ENCODE peak calls at places on chromosomes 16 and 17, in nine cellular contexts. One of them, this sample, is unnamed.

GRCh38 chr16:84699712-84700517 is at the start of gene USP10:
- DNase-seq in K562: peak
- DNase-seq in GM23338: peak
- DNase-seq in suprapubic skin: peak
- DNase-seq in upper lobe of left lung: peak
- DNase-seq in spleen: peak
- DNase-seq in HCT116: peak
- DNase-seq in esophagus muscularis mucosa: no peak
- DNase-seq in Panc1: no peak
- DNase-seq in this sample: peak

GRCh38 chr16:9843424-9844013 is 338.7 kb downstream of the GRIN2A start:
- DNase-seq in K562: no peak
- DNase-seq in GM23338: no peak
- DNase-seq in suprapubic skin: no peak
- DNase-seq in upper lobe of left lung: no peak
- DNase-seq in spleen: no peak
- DNase-seq in HCT116: no peak
- DNase-seq in esophagus muscularis mucosa: peak
- DNase-seq in Panc1: no peak
- DNase-seq in this sample: no peak

GRCh38 chr16:73142069-73142880 is 94.3 kb upstream of the ZFHX3 start:
- DNase-seq in K562: no peak
- DNase-seq in GM23338: no peak
- DNase-seq in suprapubic skin: no peak
- DNase-seq in upper lobe of left lung: no peak
- DNase-seq in spleen: no peak
- DNase-seq in HCT116: no peak
- DNase-seq in esophagus muscularis mucosa: no peak
- DNase-seq in Panc1: no peak
- DNase-seq in this sample: no peak

GRCh38 chr17:42023524-42024349 is 3.8 kb downstream of the NKIRAS2 start:
- DNase-seq in K562: peak
- DNase-seq in GM23338: no peak
- DNase-seq in suprapubic skin: no peak
- DNase-seq in upper lobe of left lung: peak
- DNase-seq in spleen: peak
- DNase-seq in HCT116: no peak
- DNase-seq in esophagus muscularis mucosa: no peak
- DNase-seq in Panc1: no peak
- DNase-seq in this sample: peak

GRCh38 chr17:15371731-15372130 is 30.3 kb upstream of the TEKT3 start:
- DNase-seq in K562: no peak
- DNase-seq in GM23338: no peak
- DNase-seq in suprapubic skin: no peak
- DNase-seq in upper lobe of left lung: no peak
- DNase-seq in spleen: no peak
- DNase-seq in HCT116: no peak
- DNase-seq in esophagus muscularis mucosa: no peak
- DNase-seq in Panc1: no peak
- DNase-seq in this sample: no peak

GRCh38 chr16:53058441-53058840 is 3.6 kb downstream of the CHD9 start:
- DNase-seq in K562: no peak
- DNase-seq in GM23338: no peak
- DNase-seq in suprapubic skin: no peak
- DNase-seq in upper lobe of left lung: no peak
- DNase-seq in spleen: no peak
- DNase-seq in HCT116: no peak
- DNase-seq in esophagus muscularis mucosa: no peak
- DNase-seq in Panc1: no peak
- DNase-seq in this sample: no peak

GRCh38 chr16:48526058-48526957 is 83.7 kb downstream of the N4BP1 start:
- DNase-seq in K562: peak
- DNase-seq in GM23338: peak
- DNase-seq in suprapubic skin: peak
- DNase-seq in upper lobe of left lung: no peak
- DNase-seq in spleen: peak
- DNase-seq in HCT116: peak
- DNase-seq in esophagus muscularis mucosa: no peak
- DNase-seq in Panc1: peak
- DNase-seq in this sample: peak

GRCh38 chr16:48462146-48462740 is 77.0 kb upstream of the SIAH1 start:
- DNase-seq in K562: no peak
- DNase-seq in GM23338: no peak
- DNase-seq in suprapubic skin: no peak
- DNase-seq in upper lobe of left lung: no peak
- DNase-seq in spleen: no peak
- DNase-seq in HCT116: no peak
- DNase-seq in esophagus muscularis mucosa: no peak
- DNase-seq in Panc1: peak
- DNase-seq in this sample: no peak

GRCh38 chr17:62984801-62985200 is 18.8 kb downstream of the TANC2 start:
- DNase-seq in K562: no peak
- DNase-seq in GM23338: no peak
- DNase-seq in suprapubic skin: no peak
- DNase-seq in upper lobe of left lung: no peak
- DNase-seq in spleen: no peak
- DNase-seq in HCT116: no peak
- DNase-seq in esophagus muscularis mucosa: no peak
- DNase-seq in Panc1: no peak
- DNase-seq in this sample: no peak

GRCh38 chr17:78933025-78933958 is 8.1 kb upstream of the TIMP2 start:
- DNase-seq in K562: no peak
- DNase-seq in GM23338: no peak
- DNase-seq in suprapubic skin: no peak
- DNase-seq in upper lobe of left lung: no peak
- DNase-seq in spleen: no peak
- DNase-seq in HCT116: peak
- DNase-seq in esophagus muscularis mucosa: no peak
- DNase-seq in Panc1: peak
- DNase-seq in this sample: peak

GRCh38 chr16:22206847-22207714 is 1.0 kb downstream of the EEF2K start:
- DNase-seq in K562: peak
- DNase-seq in GM23338: peak
- DNase-seq in suprapubic skin: peak
- DNase-seq in upper lobe of left lung: peak
- DNase-seq in spleen: peak
- DNase-seq in HCT116: no peak
- DNase-seq in esophagus muscularis mucosa: peak
- DNase-seq in Panc1: no peak
- DNase-seq in this sample: peak

GRCh38 chr16:84286568-84287220 is 8.0 kb upstream of the WFDC1 start:
- DNase-seq in K562: no peak
- DNase-seq in GM23338: no peak
- DNase-seq in suprapubic skin: no peak
- DNase-seq in upper lobe of left lung: no peak
- DNase-seq in spleen: peak
- DNase-seq in HCT116: no peak
- DNase-seq in esophagus muscularis mucosa: no peak
- DNase-seq in Panc1: no peak
- DNase-seq in this sample: no peak

GRCh38 chr16:51431517-51432241 is 280.6 kb upstream of the SALL1 start:
- DNase-seq in K562: no peak
- DNase-seq in GM23338: no peak
- DNase-seq in suprapubic skin: no peak
- DNase-seq in upper lobe of left lung: no peak
- DNase-seq in spleen: no peak
- DNase-seq in HCT116: no peak
- DNase-seq in esophagus muscularis mucosa: no peak
- DNase-seq in Panc1: peak
- DNase-seq in this sample: no peak

GRCh38 chr16:5488581-5488980 is 391.0 kb upstream of the EEF2KMT start:
- DNase-seq in K562: no peak
- DNase-seq in GM23338: no peak
- DNase-seq in suprapubic skin: no peak
- DNase-seq in upper lobe of left lung: no peak
- DNase-seq in spleen: no peak
- DNase-seq in HCT116: no peak
- DNase-seq in esophagus muscularis mucosa: no peak
- DNase-seq in Panc1: no peak
- DNase-seq in this sample: no peak

GRCh38 chr17:12673788-12674187 is 8.1 kb downstream of the MYOCD start:
- DNase-seq in K562: no peak
- DNase-seq in GM23338: no peak
- DNase-seq in suprapubic skin: no peak
- DNase-seq in upper lobe of left lung: no peak
- DNase-seq in spleen: no peak
- DNase-seq in HCT116: no peak
- DNase-seq in esophagus muscularis mucosa: no peak
- DNase-seq in Panc1: no peak
- DNase-seq in this sample: no peak

GRCh38 chr16:70529051-70529777 is 5.6 kb downstream of the SF3B3 start:
- DNase-seq in K562: no peak
- DNase-seq in GM23338: peak
- DNase-seq in suprapubic skin: no peak
- DNase-seq in upper lobe of left lung: no peak
- DNase-seq in spleen: no peak
- DNase-seq in HCT116: peak
- DNase-seq in esophagus muscularis mucosa: no peak
- DNase-seq in Panc1: no peak
- DNase-seq in this sample: no peak

GRCh38 chr17:4858068-4858879 is 25.1 kb downstream of the MINK1 start:
- DNase-seq in K562: no peak
- DNase-seq in GM23338: peak
- DNase-seq in suprapubic skin: no peak
- DNase-seq in upper lobe of left lung: no peak
- DNase-seq in spleen: no peak
- DNase-seq in HCT116: no peak
- DNase-seq in esophagus muscularis mucosa: no peak
- DNase-seq in Panc1: no peak
- DNase-seq in this sample: no peak

GRCh38 chr17:63405741-63406261 is 40.3 kb downstream of the CYB561 start:
- DNase-seq in K562: peak
- DNase-seq in GM23338: peak
- DNase-seq in suprapubic skin: no peak
- DNase-seq in upper lobe of left lung: no peak
- DNase-seq in spleen: no peak
- DNase-seq in HCT116: peak
- DNase-seq in esophagus muscularis mucosa: no peak
- DNase-seq in Panc1: no peak
- DNase-seq in this sample: peak

GRCh38 chr17:73785466-73785865 is 141.2 kb upstream of the SDK2 start:
- DNase-seq in K562: no peak
- DNase-seq in GM23338: no peak
- DNase-seq in suprapubic skin: no peak
- DNase-seq in upper lobe of left lung: no peak
- DNase-seq in spleen: no peak
- DNase-seq in HCT116: no peak
- DNase-seq in esophagus muscularis mucosa: no peak
- DNase-seq in Panc1: no peak
- DNase-seq in this sample: no peak
- H3K27ac ChIP-seq in K562: no peak
- H3K27ac ChIP-seq in GM23338: no peak
- H3K27ac ChIP-seq in suprapubic skin: no peak
- H3K27ac ChIP-seq in upper lobe of left lung: no peak
- H3K27ac ChIP-seq in spleen: no peak
- H3K27ac ChIP-seq in HCT116: no peak
- H3K27ac ChIP-seq in esophagus muscularis mucosa: no peak
- H3K27ac ChIP-seq in Panc1: no peak
- H3K27ac ChIP-seq in this sample: no peak

GRCh38 chr17:37358098-37358829 is 17.5 kb upstream of the C17orf78 start:
- DNase-seq in K562: peak
- DNase-seq in GM23338: peak
- DNase-seq in suprapubic skin: peak
- DNase-seq in upper lobe of left lung: no peak
- DNase-seq in spleen: peak
- DNase-seq in HCT116: no peak
- DNase-seq in esophagus muscularis mucosa: peak
- DNase-seq in Panc1: no peak
- DNase-seq in this sample: no peak
- TF ChIP-seq POLR2AphosphoS5 in K562: peak
- TF ChIP-seq POLR2AphosphoS5 in GM23338: peak
- TF ChIP-seq POLR2AphosphoS5 in suprapubic skin: no peak
- TF ChIP-seq POLR2AphosphoS5 in upper lobe of left lung: no peak
- TF ChIP-seq POLR2AphosphoS5 in spleen: no peak
- TF ChIP-seq POLR2AphosphoS5 in HCT116: no peak
- TF ChIP-seq POLR2AphosphoS5 in esophagus muscularis mucosa: no peak
- TF ChIP-seq POLR2AphosphoS5 in Panc1: no peak
- TF ChIP-seq POLR2AphosphoS5 in this sample: peak

DNA sequence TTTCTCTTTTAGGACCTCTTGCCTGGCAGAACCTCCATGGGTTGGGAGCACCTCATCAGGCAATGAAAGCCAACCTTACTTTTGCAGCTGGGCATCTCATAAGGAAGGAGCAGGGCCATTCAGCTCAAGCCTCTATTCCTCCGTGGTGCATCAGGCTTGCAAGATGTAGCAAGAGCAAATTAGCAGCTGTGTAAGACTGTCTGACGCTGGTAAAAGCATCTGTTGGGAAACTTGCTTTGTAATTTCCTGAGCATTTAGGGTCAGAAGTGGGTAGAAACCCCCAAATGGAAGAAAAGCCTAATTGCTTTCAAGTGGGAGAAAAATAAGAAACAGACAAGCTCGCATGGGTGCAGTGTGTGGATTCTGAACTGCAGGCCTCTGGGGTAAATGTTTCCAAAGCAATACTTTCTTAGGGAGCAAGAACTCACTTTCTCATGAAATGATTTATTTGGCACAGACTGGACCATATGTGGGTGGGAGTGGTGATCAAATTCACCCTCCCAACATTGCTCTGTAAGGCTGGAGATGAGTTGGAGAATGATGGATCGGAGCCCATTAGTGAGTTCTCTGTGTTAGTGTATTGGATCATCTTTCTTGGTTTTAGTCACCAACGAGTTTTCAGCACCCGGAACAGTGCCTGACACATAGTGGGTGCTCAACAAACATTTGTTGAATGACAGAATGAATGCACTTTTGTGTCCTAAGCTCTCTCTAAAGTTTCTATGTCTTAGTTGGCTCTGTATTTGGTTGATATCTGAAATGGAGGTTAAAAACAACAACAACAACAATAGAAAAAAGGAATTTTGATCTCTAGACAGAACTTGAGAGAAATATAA is 104.4 kb upstream of the FAM20A start:
- DNase-seq in K562: no peak
- DNase-seq in GM23338: no peak
- DNase-seq in suprapubic skin: no peak
- DNase-seq in upper lobe of left lung: no peak
- DNase-seq in spleen: no peak
- DNase-seq in HCT116: no peak
- DNase-seq in esophagus muscularis mucosa: no peak
- DNase-seq in Panc1: no peak
- DNase-seq in this sample: no peak
- H3K27ac ChIP-seq in K562: no peak
- H3K27ac ChIP-seq in GM23338: no peak
- H3K27ac ChIP-seq in suprapubic skin: peak
- H3K27ac ChIP-seq in upper lobe of left lung: no peak
- H3K27ac ChIP-seq in spleen: no peak
- H3K27ac ChIP-seq in HCT116: no peak
- H3K27ac ChIP-seq in esophagus muscularis mucosa: peak
- H3K27ac ChIP-seq in Panc1: no peak
- H3K27ac ChIP-seq in this sample: no peak

DNA sequence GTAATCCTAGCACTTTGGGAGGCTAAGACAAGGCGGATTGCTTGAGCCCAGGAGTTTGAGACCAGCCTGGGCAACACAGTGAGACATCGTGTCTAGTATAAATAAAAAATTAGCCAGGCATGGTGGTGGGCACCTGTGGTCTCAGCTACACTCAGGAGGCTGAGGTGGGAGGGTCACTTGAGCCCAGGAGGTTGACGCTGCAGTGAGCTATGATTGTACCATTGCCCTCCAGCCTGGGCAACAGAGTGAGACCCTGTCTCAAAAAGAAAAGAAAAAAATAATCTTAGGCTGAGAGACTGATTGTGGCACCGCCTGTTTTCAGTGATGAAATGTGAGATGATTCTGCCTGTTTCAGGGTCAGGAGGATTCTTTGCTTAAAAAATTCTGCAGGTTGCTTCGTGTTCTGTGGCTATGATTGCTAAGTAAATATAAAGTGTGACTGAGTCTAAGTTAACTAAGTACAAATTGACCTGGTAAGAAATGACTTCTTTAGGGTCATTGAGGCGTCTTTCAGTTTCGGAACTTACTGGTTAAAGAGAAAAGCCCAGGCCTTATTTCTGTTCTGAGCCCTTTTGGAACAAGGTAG is 128.3 kb downstream of the SOCS1 start:
- DNase-seq in K562: no peak
- DNase-seq in GM23338: no peak
- DNase-seq in suprapubic skin: no peak
- DNase-seq in upper lobe of left lung: no peak
- DNase-seq in spleen: no peak
- DNase-seq in HCT116: no peak
- DNase-seq in esophagus muscularis mucosa: no peak
- DNase-seq in Panc1: no peak
- DNase-seq in this sample: no peak
- TF ChIP-seq POLR2AphosphoS5 in K562: no peak
- TF ChIP-seq POLR2AphosphoS5 in GM23338: no peak
- TF ChIP-seq POLR2AphosphoS5 in suprapubic skin: no peak
- TF ChIP-seq POLR2AphosphoS5 in upper lobe of left lung: no peak
- TF ChIP-seq POLR2AphosphoS5 in spleen: no peak
- TF ChIP-seq POLR2AphosphoS5 in HCT116: no peak
- TF ChIP-seq POLR2AphosphoS5 in esophagus muscularis mucosa: no peak
- TF ChIP-seq POLR2AphosphoS5 in Panc1: no peak
- TF ChIP-seq POLR2AphosphoS5 in this sample: no peak